ENCODE peak calls at places on chromosomes 13 and 19, in five cellular contexts. V is thoracic aorta, B is esophagus muscularis mucosa, R is tibial nerve, M is IMR-90. F is an unnamed sample.

GRCh38 chr13:111914241-111915103 is 152.5 kb upstream of the SOX1 start:
- DNase-seq in M (no peak), R (no peak), B (peak; percentile 68), V (no peak), F (no peak)

GRCh38 chr13:112032186-112032835 is 34.6 kb upstream of the SOX1 start:
- DNase-seq in M (peak; percentile 1), B (no peak), R (no peak), V (no peak), F (peak; percentile 53)

GRCh38 chr13:111519041-111519440 is 198.6 kb downstream of the TEX29 start:
- DNase-seq in B (no peak), M (no peak), V (no peak), R (no peak), F (no peak)

GRCh38 chr19:51161266-51161665 is 19.2 kb downstream of the SIGLEC7 start:
- DNase-seq in M (no peak), R (no peak), B (no peak), V (no peak), F (no peak)

GRCh38 chr13:23433171-23434153 is at the start of gene SACS:
- DNase-seq in B (peak; percentile 91), R (no peak), M (peak; percentile 52), V (no peak), F (peak; percentile 23)

GRCh38 chr19:35140207-35140897 is 1.7 kb downstream of the FXYD1 start:
- DNase-seq in B (no peak), M (no peak), V (no peak), R (no peak), F (peak; percentile 73)

GRCh38 chr19:18251587-18252369 is 22.5 kb downstream of the IQCN start:
- DNase-seq in V (peak; percentile 31), B (peak; percentile 96), R (peak; percentile 62), M (peak; percentile 63), F (peak; percentile 55)

GRCh38 chr13:22455036-22455435 is 725.7 kb upstream of the SGCG start:
- DNase-seq in R (no peak), B (no peak), M (no peak), V (no peak), F (no peak)

GRCh38 chr13:102721800-102722231 is 27.0 kb upstream of the METTL21C start:
- DNase-seq in V (no peak), M (no peak), R (no peak), B (no peak), F (no peak)
- H3K27me3 ChIP-seq in V (peaks cover 5% of the 10 kb centered on the region), M (peaks cover 2% of the 10 kb centered on the region), R (no peaks in the 10 kb centered on the region), B (no peaks in the 10 kb centered on the region), F (no peaks in the 10 kb centered on the region)

DNA sequence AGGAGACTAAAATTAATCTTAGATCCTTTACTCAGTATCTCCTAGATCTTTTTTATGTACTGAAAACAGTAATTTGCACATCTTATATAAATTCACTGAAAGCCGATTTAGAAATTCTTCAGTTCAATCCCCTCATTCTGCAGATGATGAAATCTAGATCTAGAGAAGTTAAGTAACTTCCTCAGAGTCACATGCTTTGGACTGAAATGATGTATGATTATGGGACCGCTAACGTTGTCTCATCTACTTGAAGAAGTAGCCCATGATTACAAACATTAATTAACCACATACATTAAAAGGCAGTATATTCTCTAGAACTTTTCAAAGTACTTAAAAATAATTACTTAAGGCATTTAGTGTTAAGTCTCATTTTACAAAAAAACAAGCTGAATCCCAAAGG is 37.8 kb downstream of the ELF1 start:
- DNase-seq in R (no peak), B (no peak), M (no peak), V (no peak), F (no peak)
- H3K4me3 ChIP-seq in R (peak overlapping the region; percentile 39), B (peak overlapping the region; percentile 34), M (no peak overlapping the region), V (peak overlapping the region; percentile 57), F (no peak overlapping the region)

GRCh38 chr19:39196860-39197562 is at the start of gene NCCRP1:
- DNase-seq in M (no peak), V (no peak), B (no peak), R (no peak), F (peak; percentile 50)
- H3K27me3 ChIP-seq in M (peaks cover 49% of the 10 kb centered on the region), V (peaks cover 6% of the 10 kb centered on the region), B (peaks cover 29% of the 10 kb centered on the region), R (no peaks in the 10 kb centered on the region), F (no peaks in the 10 kb centered on the region)

GRCh38 chr13:93226623-93227279 is at the start of gene GPC6:
- DNase-seq in M (peak; percentile 95), R (peak; percentile 23), V (no peak), B (no peak), F (no peak)

GRCh38 chr13:93225610-93226009 is 997 bp upstream of the GPC6 start:
- DNase-seq in M (no peak), V (no peak), B (no peak), R (no peak), F (no peak)

GRCh38 chr13:93227906-93228801 is 1.5 kb downstream of the GPC6 start:
- DNase-seq in B (no peak), R (peak; percentile 22), M (peak; percentile 87), V (no peak), F (peak; percentile 36)

GRCh38 chr13:93226065-93226622 is 463 bp upstream of the GPC6 start:
- DNase-seq in V (no peak), R (no peak), M (no peak), B (no peak), F (no peak)

DNA sequence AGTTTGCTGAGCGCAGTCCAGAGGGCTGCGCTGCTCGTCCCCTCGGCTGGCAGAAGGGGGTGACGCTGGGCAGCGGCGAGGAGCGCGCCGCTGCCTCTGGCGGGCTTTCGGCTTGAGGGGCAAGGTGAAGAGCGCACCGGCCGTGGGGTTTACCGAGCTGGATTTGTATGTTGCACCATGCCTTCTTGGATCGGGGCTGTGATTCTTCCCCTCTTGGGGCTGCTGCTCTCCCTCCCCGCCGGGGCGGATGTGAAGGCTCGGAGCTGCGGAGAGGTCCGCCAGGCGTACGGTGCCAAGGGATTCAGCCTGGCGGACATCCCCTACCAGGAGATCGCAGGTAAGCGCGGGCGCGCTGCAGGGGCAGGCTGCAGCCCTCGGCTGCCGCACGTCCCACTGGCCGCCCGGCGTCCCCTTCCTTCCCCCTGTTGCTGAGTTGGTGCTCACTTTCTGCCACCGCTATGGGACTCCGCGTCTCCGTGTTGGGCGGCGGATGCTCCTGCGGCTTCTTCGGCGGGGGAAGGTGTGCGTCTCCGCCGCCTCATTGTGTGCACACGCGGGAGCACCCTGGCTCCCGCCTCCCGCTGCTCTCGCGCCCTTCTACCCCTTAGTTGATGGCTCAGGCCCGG is 786 bp downstream of the GPC6 start:
- DNase-seq in V (no peak), R (peak; percentile 16), B (no peak), M (peak; percentile 52), F (no peak)
- H3K4me3 ChIP-seq in V (peak overlapping the region; percentile 81), R (peak overlapping the region; percentile 65), B (peak overlapping the region; percentile 53), M (peak overlapping the region; percentile 50), F (peak overlapping the region; percentile 39)

GRCh38 chr19:47716270-47716937 is 3.2 kb downstream of the EHD2 start:
- DNase-seq in V (no peak), B (no peak), R (no peak), M (no peak), F (no peak)
- H3K27me3 ChIP-seq in V (no peaks in the 10 kb centered on the region), B (no peaks in the 10 kb centered on the region), R (no peaks in the 10 kb centered on the region), M (no peaks in the 10 kb centered on the region), F (no peaks in the 10 kb centered on the region)

GRCh38 chr19:37926255-37926654 is 19.2 kb downstream of the SIPA1L3 start:
- DNase-seq in R (no peak), V (no peak), B (no peak), M (no peak), F (no peak)
- H3K4me3 ChIP-seq in R (no peak overlapping the region), V (no peak overlapping the region), B (no peak overlapping the region), M (no peak overlapping the region), F (no peak overlapping the region)

F was measured in pancreas.